ENCODE peak calls at places on chromosome 3, in eight cellular contexts. One of them, this sample, is unnamed.

GRCh38 chr3:32428092-32429068 is 36.7 kb downstream of the CMTM7 start:
- DNase-seq in SK-N-DZ: no peak
- DNase-seq in DMS53: no peak
- DNase-seq in cerebellar cortex: no peak
- DNase-seq in activated CD8-positive, alpha-beta memory T cell treated with anti-CD3 and anti-CD28 coated beads for 4 hours: no peak
- DNase-seq in EL: no peak
- DNase-seq in AG08395: no peak
- DNase-seq in endothelial cell: no peak
- DNase-seq in this sample: no peak

GRCh38 chr3:111616417-111617105 is 21.4 kb upstream of the ZBED2 start:
- DNase-seq in SK-N-DZ: no peak
- DNase-seq in DMS53: peak
- DNase-seq in cerebellar cortex: no peak
- DNase-seq in activated CD8-positive, alpha-beta memory T cell treated with anti-CD3 and anti-CD28 coated beads for 4 hours: peak
- DNase-seq in EL: no peak
- DNase-seq in AG08395: peak
- DNase-seq in endothelial cell: no peak
- DNase-seq in this sample: peak

GRCh38 chr3:160973067-160973466 is 132.1 kb downstream of the B3GALNT1 start:
- DNase-seq in SK-N-DZ: no peak
- DNase-seq in DMS53: peak
- DNase-seq in cerebellar cortex: no peak
- DNase-seq in activated CD8-positive, alpha-beta memory T cell treated with anti-CD3 and anti-CD28 coated beads for 4 hours: no peak
- DNase-seq in EL: no peak
- DNase-seq in AG08395: no peak
- DNase-seq in endothelial cell: no peak
- DNase-seq in this sample: no peak

GRCh38 chr3:80770106-80771079 is 991.1 kb downstream of the GBE1 start:
- DNase-seq in SK-N-DZ: peak
- DNase-seq in DMS53: peak
- DNase-seq in cerebellar cortex: no peak
- DNase-seq in activated CD8-positive, alpha-beta memory T cell treated with anti-CD3 and anti-CD28 coated beads for 4 hours: no peak
- DNase-seq in EL: no peak
- DNase-seq in AG08395: no peak
- DNase-seq in endothelial cell: peak
- DNase-seq in this sample: peak

GRCh38 chr3:117788086-117788485 is 1078.5 kb downstream of the TUSC7 start:
- DNase-seq in SK-N-DZ: no peak
- DNase-seq in DMS53: no peak
- DNase-seq in cerebellar cortex: no peak
- DNase-seq in activated CD8-positive, alpha-beta memory T cell treated with anti-CD3 and anti-CD28 coated beads for 4 hours: no peak
- DNase-seq in EL: peak
- DNase-seq in AG08395: peak
- DNase-seq in endothelial cell: no peak
- DNase-seq in this sample: peak

GRCh38 chr3:187734841-187735240 is 10.4 kb downstream of the BCL6 start:
- DNase-seq in SK-N-DZ: no peak
- DNase-seq in DMS53: no peak
- DNase-seq in cerebellar cortex: no peak
- DNase-seq in activated CD8-positive, alpha-beta memory T cell treated with anti-CD3 and anti-CD28 coated beads for 4 hours: no peak
- DNase-seq in EL: no peak
- DNase-seq in AG08395: no peak
- DNase-seq in endothelial cell: no peak
- DNase-seq in this sample: no peak

GRCh38 chr3:25410703-25411102 is 17.4 kb upstream of the RARB start:
- DNase-seq in SK-N-DZ: no peak
- DNase-seq in DMS53: no peak
- DNase-seq in cerebellar cortex: no peak
- DNase-seq in activated CD8-positive, alpha-beta memory T cell treated with anti-CD3 and anti-CD28 coated beads for 4 hours: no peak
- DNase-seq in EL: no peak
- DNase-seq in AG08395: no peak
- DNase-seq in endothelial cell: no peak
- DNase-seq in this sample: no peak

GRCh38 chr3:46412786-46413298 is 5.8 kb downstream of the CCRL2 start:
- DNase-seq in SK-N-DZ: no peak
- DNase-seq in DMS53: peak
- DNase-seq in cerebellar cortex: no peak
- DNase-seq in activated CD8-positive, alpha-beta memory T cell treated with anti-CD3 and anti-CD28 coated beads for 4 hours: no peak
- DNase-seq in EL: no peak
- DNase-seq in AG08395: no peak
- DNase-seq in endothelial cell: no peak
- DNase-seq in this sample: no peak

GRCh38 chr3:186380622-186381380 is 18.8 kb upstream of the DGKG start:
- DNase-seq in SK-N-DZ: no peak
- DNase-seq in DMS53: no peak
- DNase-seq in cerebellar cortex: no peak
- DNase-seq in activated CD8-positive, alpha-beta memory T cell treated with anti-CD3 and anti-CD28 coated beads for 4 hours: no peak
- DNase-seq in EL: no peak
- DNase-seq in AG08395: no peak
- DNase-seq in endothelial cell: no peak
- DNase-seq in this sample: no peak

GRCh38 chr3:189927975-189928895 is 192.5 kb downstream of the P3H2 start:
- DNase-seq in SK-N-DZ: no peak
- DNase-seq in DMS53: no peak
- DNase-seq in cerebellar cortex: no peak
- DNase-seq in activated CD8-positive, alpha-beta memory T cell treated with anti-CD3 and anti-CD28 coated beads for 4 hours: no peak
- DNase-seq in EL: peak
- DNase-seq in AG08395: no peak
- DNase-seq in endothelial cell: no peak
- DNase-seq in this sample: no peak

GRCh38 chr3:175193815-175194518 is 334.8 kb downstream of the NAALADL2 start:
- DNase-seq in SK-N-DZ: no peak
- DNase-seq in DMS53: peak
- DNase-seq in cerebellar cortex: no peak
- DNase-seq in activated CD8-positive, alpha-beta memory T cell treated with anti-CD3 and anti-CD28 coated beads for 4 hours: no peak
- DNase-seq in EL: peak
- DNase-seq in AG08395: peak
- DNase-seq in endothelial cell: no peak
- DNase-seq in this sample: peak